ENCODE peak calls at places on chromosomes 6 and 20, in seven cellular contexts. M, I, N, O, B, E and V are unnamed samples.

GRCh38 chr6:53795702-53796450 is 1.1 kb downstream of the LRRC1 start:
- DNase-seq in E (no peak), M (peak; percentile 29), N (peak; percentile 67), O (no peak), B (no peak), I (peak; percentile 30), V (no peak)

GRCh38 chr6:67880939-67881705 is 754.0 kb upstream of the ADGRB3 start:
- DNase-seq in E (peak; percentile 81), N (no peak), B (no peak), I (no peak), O (no peak), M (no peak), V (no peak)

GRCh38 chr6:97437087-97437486 is 154.1 kb upstream of the MMS22L start:
- DNase-seq in I (peak; percentile 42), M (peak; percentile 31), O (no peak), B (peak; percentile 19), E (peak; percentile 15), N (no peak), V (peak; percentile 5)

GRCh38 chr6:120328521-120328920 is 979.0 kb upstream of the MAN1A1 start:
- DNase-seq in O (no peak), B (no peak), I (no peak), N (no peak), M (no peak), E (no peak), V (no peak)

GRCh38 chr6:6386010-6386409 is 65.5 kb upstream of the F13A1 start:
- DNase-seq in M (no peak), N (no peak), I (no peak), O (no peak), E (no peak), B (no peak), V (no peak)

GRCh38 chr6:54717849-54718455 is 128.6 kb upstream of the FAM83B start:
- DNase-seq in E (peak; percentile 64), B (peak; percentile 63), O (peak; percentile 20), I (peak; percentile 29), N (peak; percentile 79), M (peak; percentile 77), V (no peak)

GRCh38 chr6:56073315-56073714 is 174.1 kb downstream of the COL21A1 start:
- DNase-seq in M (no peak), I (no peak), O (no peak), B (no peak), E (no peak), N (no peak), V (no peak)

GRCh38 chr6:15800821-15801617 is 138.2 kb upstream of the DTNBP1 start:
- DNase-seq in O (no peak), B (no peak), E (no peak), I (no peak), N (no peak), M (no peak), V (no peak)

GRCh38 chr20:51910202-51911050 is 108.1 kb upstream of the SALL4 start:
- DNase-seq in I (peak; percentile 36), E (no peak), B (no peak), O (no peak), N (no peak), M (no peak), V (peak; percentile 61)

GRCh38 chr6:66628917-66629316 is 921.9 kb upstream of the EYS start:
- DNase-seq in E (no peak), N (no peak), I (no peak), O (no peak), M (no peak), B (no peak), V (no peak)

GRCh38 chr20:64100946-64101688 is 6.2 kb downstream of the NPBWR2 start:
- DNase-seq in O (no peak), B (no peak), M (no peak), N (no peak), E (no peak), I (no peak), V (no peak)

GRCh38 chr6:17677602-17678001 is 29.1 kb downstream of the NUP153 start:
- DNase-seq in E (no peak), I (no peak), O (no peak), N (no peak), B (no peak), M (no peak), V (no peak)

GRCh38 chr6:41964201-41964887 is 22.7 kb upstream of the CCND3 start:
- DNase-seq in M (no peak), I (no peak), O (no peak), E (no peak), N (no peak), B (no peak), V (no peak)

GRCh38 chr20:63290136-63290676 is 2.8 kb upstream of the COL20A1 start:
- DNase-seq in I (no peak), O (no peak), N (no peak), E (no peak), M (no peak), B (no peak), V (no peak)

GRCh38 chr6:156662025-156662445 is 115.1 kb upstream of the ARID1B start:
- DNase-seq in M (peak; percentile 50), O (no peak), N (peak; percentile 88), E (peak; percentile 88), I (no peak), B (peak; percentile 73), V (peak; percentile 65)

GRCh38 chr6:165218816-165219215 is 90.6 kb downstream of the C6orf118 start:
- DNase-seq in O (no peak), B (no peak), I (no peak), N (no peak), E (no peak), M (no peak), V (no peak)

GRCh38 chr20:13277663-13278295 is 56.7 kb downstream of the ISM1 start:
- DNase-seq in E (no peak), B (no peak), O (no peak), N (no peak), I (no peak), M (no peak), V (no peak)

GRCh38 chr6:154984146-154984545 is 11.0 kb upstream of the TIAM2 start:
- DNase-seq in N (no peak), B (no peak), O (no peak), I (no peak), M (no peak), E (no peak), V (no peak)

GRCh38 chr6:6915219-6915618 is 192.5 kb upstream of the RREB1 start:
- DNase-seq in I (no peak), B (no peak), N (no peak), E (peak; percentile 37), O (no peak), M (no peak), V (no peak)

GRCh38 chr6:139823808-139824126 is 449.3 kb upstream of the CITED2 start:
- DNase-seq in I (no peak), M (no peak), N (no peak), B (no peak), E (no peak), O (no peak), V (no peak)

GRCh38 chr20:24045621-24046020 is 57.0 kb upstream of the GGTLC1 start:
- DNase-seq in N (no peak), O (no peak), I (no peak), B (no peak), E (no peak), M (no peak), V (no peak)

GRCh38 chr20:41989935-41990635 is 371.9 kb upstream of the CHD6 start:
- DNase-seq in B (no peak), O (no peak), M (no peak), I (peak; percentile 68), E (no peak), N (no peak), V (no peak)

GRCh38 chr6:21079468-21080048 is 514.0 kb upstream of the SOX4 start:
- DNase-seq in O (no peak), B (no peak), N (no peak), E (no peak), M (no peak), I (peak; percentile 50), V (no peak)
- TF ChIP-seq JUND in O (no peak), B (no peak), N (no peak), E (no peak), M (no peak), I (no peak), V (no peak)

GRCh38 chr6:37783831-37784584 is 35.5 kb upstream of the ZFAND3 start:
- DNase-seq in I (no peak), O (no peak), M (no peak), E (no peak), N (peak; percentile 66), B (no peak), V (no peak)
- TF ChIP-seq JUND in I (no peak), O (no peak), M (no peak), E (no peak), N (no peak), B (no peak), V (no peak)

GRCh38 chr20:1422756-1423155 is 29.9 kb upstream of the FKBP1A start:
- DNase-seq in I (no peak), B (no peak), E (no peak), N (no peak), M (no peak), O (no peak), V (no peak)

GRCh38 chr20:1423206-1423605 is 30.4 kb upstream of the FKBP1A start:
- DNase-seq in O (no peak), B (no peak), N (no peak), M (no peak), E (no peak), I (no peak), V (no peak)

GRCh38 chr20:1423625-1424106 is 30.8 kb upstream of the FKBP1A start:
- DNase-seq in N (peak; percentile 65), I (no peak), E (peak; percentile 84), B (peak; percentile 67), M (peak; percentile 92), O (no peak), V (peak; percentile 21)

GRCh38 chr20:1426231-1426849 is 33.5 kb upstream of the FKBP1A start:
- DNase-seq in B (no peak), I (peak; percentile 14), O (no peak), N (no peak), M (no peak), E (no peak), V (no peak)

GRCh38 chr20:1424336-1424735 is 31.5 kb upstream of the FKBP1A start:
- DNase-seq in B (no peak), O (no peak), I (no peak), E (no peak), M (no peak), N (no peak), V (no peak)
- TF ChIP-seq JUND in B (no peak), O (no peak), I (no peak), E (no peak), M (no peak), N (no peak), V (no peak)

DNA sequence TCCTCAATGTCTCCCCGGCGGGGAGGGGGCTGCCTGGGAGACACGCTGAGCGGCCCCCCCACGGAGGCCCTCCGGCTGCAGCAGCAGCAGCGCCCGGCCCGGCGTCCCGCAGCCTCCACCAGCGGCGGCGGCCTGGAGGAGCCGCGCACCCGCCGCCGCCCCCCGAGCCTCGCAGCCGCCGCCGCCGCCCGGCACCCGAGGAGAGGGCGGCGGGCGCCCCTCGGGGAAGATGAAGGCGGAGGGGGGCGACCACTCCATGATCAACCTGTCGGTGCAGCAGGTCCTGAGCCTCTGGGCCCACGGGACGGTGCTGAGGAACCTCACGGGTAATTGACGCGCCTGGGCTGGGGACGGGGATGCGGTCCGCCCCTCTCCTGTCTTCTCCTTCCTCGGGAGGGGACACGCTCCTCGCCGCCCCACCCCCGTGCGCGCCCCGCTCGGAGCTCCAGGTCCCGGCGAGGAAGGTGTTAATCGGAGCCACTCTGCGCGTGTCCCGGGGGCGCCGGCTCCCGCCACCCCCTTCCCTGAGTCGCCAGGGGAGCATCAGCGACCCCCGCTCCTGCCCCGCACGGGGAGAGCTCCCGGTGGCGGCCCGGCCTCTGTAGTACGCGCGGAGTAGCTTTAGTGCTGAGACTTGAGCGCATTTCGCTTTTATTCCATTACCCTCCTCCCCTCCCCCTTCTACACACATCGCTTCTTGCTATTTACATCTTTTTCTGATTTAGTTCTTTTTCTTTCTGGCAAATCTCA is 675 bp downstream of the TMEM170B start:
- DNase-seq in B (no peak), E (peak; percentile 11), N (peak; percentile 68), I (peak; percentile 70), M (no peak), O (no peak), V (peak; percentile 16)
- TF ChIP-seq JUND in B (no peak), E (no peak), N (no peak), I (no peak), M (no peak), O (no peak), V (no peak)